ENCODE peak calls at places on chromosomes 13 and 19, in seven cellular contexts. U, Z, S, V, H, M and X are unnamed samples.

GRCh38 chr13:112062047-112062618 is 4.8 kb upstream of the SOX1 start:
- DNase-seq in U (no peak), Z (no peak), S (no peak), V (no peak), H (no peak), M (no peak), X (no peak)

GRCh38 chr13:106696719-106697118 is 128.8 kb upstream of the ARGLU1 start:
- DNase-seq in U (no peak), Z (no peak), S (no peak), V (no peak), H (no peak), M (no peak), X (no peak)

GRCh38 chr13:93227906-93228801 is 1.5 kb downstream of the GPC6 start:
- DNase-seq in U (peak), Z (no peak), S (peak), V (peak), H (peak), M (peak), X (no peak)

GRCh38 chr19:8240274-8241229 is 31.4 kb downstream of the CERS4 start:
- DNase-seq in U (peak), Z (peak), S (peak), V (peak), H (peak), M (peak), X (peak)

GRCh38 chr13:46603165-46603603 is 50.2 kb downstream of the LRCH1 start:
- DNase-seq in U (peak), Z (no peak), S (no peak), V (no peak), H (peak), M (no peak), X (no peak)

GRCh38 chr13:45242070-45242469 is 41.2 kb upstream of the KCTD4 start:
- DNase-seq in U (peak), Z (no peak), S (no peak), V (no peak), H (peak), M (no peak), X (no peak)

GRCh38 chr13:40611004-40611403 is 55.4 kb downstream of the FOXO1 start:
- DNase-seq in U (no peak), Z (no peak), S (no peak), V (no peak), H (no peak), M (no peak), X (no peak)

GRCh38 chr19:51398096-51398704 is 7.8 kb upstream of the C19orf84 start:
- DNase-seq in U (peak), Z (no peak), S (no peak), V (no peak), H (peak), M (no peak), X (no peak)

GRCh38 chr13:110479215-110479545 is 82.3 kb downstream of the RAB20 start:
- DNase-seq in U (no peak), Z (no peak), S (no peak), V (no peak), H (no peak), M (no peak), X (no peak)

GRCh38 chr13:113454936-113455335 is 1.6 kb upstream of the ADPRHL1 start:
- DNase-seq in U (no peak), Z (no peak), S (no peak), V (no peak), H (no peak), M (no peak), X (no peak)

GRCh38 chr19:51799998-51800848 is 5.3 kb downstream of the FPR3 start:
- DNase-seq in U (peak), Z (no peak), S (no peak), V (peak), H (peak), M (peak), X (no peak)

GRCh38 chr13:79637086-79637763 is 156.3 kb downstream of the NDFIP2 start:
- DNase-seq in U (peak), Z (no peak), S (no peak), V (peak), H (peak), M (no peak), X (no peak)

GRCh38 chr19:14683439-14683838 is 6.4 kb upstream of the ZNF333 start:
- DNase-seq in U (no peak), Z (no peak), S (no peak), V (no peak), H (no peak), M (peak), X (no peak)

GRCh38 chr19:14689598-14690503 is at the start of gene ZNF333:
- DNase-seq in U (peak), Z (peak), S (peak), V (peak), H (peak), M (peak), X (peak)

GRCh38 chr19:14682084-14682483 is 7.4 kb upstream of the ADGRE3 start:
- DNase-seq in U (no peak), Z (no peak), S (no peak), V (no peak), H (no peak), M (no peak), X (no peak)

GRCh38 chr19:14686411-14686810 is 3.4 kb upstream of the ZNF333 start:
- DNase-seq in U (peak), Z (no peak), S (no peak), V (no peak), H (peak), M (no peak), X (no peak)
- TF ChIP-seq CTCF in U (peak), Z (no peak), S (no peak), V (no peak), H (peak), M (peak), X (no peak)

GRCh38 chr13:107834268-107834667 is 381.1 kb downstream of the LIG4 start:
- DNase-seq in U (peak), Z (no peak), S (no peak), V (no peak), H (peak), M (no peak), X (no peak)
- H3K4me3 ChIP-seq in U (no peak), Z (no peak), S (no peak), V (no peak), H (no peak), M (no peak), X (no peak)

GRCh38 chr13:99606322-99607089 is 105.2 kb downstream of the TM9SF2 start:
- DNase-seq in U (peak), Z (peak), S (peak), V (peak), H (peak), M (peak), X (no peak)
- TF ChIP-seq CTCF in U (no peak), Z (no peak), S (no peak), V (no peak), H (no peak), M (no peak), X (no peak)

GRCh38 chr19:11125994-11126685 is 29.4 kb downstream of the SPC24 start:
- DNase-seq in U (peak), Z (peak), S (peak), V (peak), H (peak), M (peak), X (no peak)

GRCh38 chr19:11127905-11128304 is 27.7 kb downstream of the SPC24 start:
- DNase-seq in U (no peak), Z (no peak), S (no peak), V (no peak), H (no peak), M (no peak), X (no peak)

GRCh38 chr19:11123076-11123567 is 32.5 kb downstream of the SPC24 start:
- DNase-seq in U (no peak), Z (no peak), S (no peak), V (no peak), H (no peak), M (no peak), X (no peak)
- H3K4me3 ChIP-seq in U (no peak), Z (no peak), S (no peak), V (no peak), H (no peak), M (no peak), X (no peak)

DNA sequence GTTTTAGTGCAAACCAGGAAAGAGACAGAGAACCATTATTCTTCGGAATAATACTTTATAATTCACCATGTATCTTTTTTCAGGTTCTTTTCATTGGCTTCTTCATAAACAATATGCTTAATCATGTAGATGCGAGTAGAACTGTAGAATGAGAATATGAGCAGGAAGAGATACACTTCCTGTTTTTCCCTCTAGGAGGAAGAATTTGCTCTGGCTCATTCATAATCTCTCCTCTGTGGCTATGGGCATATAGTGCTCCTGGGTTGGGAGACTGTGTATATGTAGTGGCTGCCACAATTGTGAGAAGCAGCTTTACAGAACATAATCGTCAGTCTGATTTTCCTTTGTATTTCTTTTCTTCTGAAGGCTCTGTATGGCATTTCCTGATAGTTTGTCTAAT is 2.8 kb upstream of the DCLK1 start:
- DNase-seq in U (peak), Z (no peak), S (no peak), V (no peak), H (peak), M (no peak), X (no peak)
- TF ChIP-seq CTCF in U (peak), Z (no peak), S (no peak), V (no peak), H (peak), M (no peak), X (no peak)

GRCh38 chr13:98298599-98298998 is 121.5 kb upstream of the RNF113B start:
- DNase-seq in U (no peak), Z (no peak), S (no peak), V (no peak), H (no peak), M (no peak), X (no peak)

GRCh38 chr13:98299954-98300350 is 122.9 kb upstream of the RNF113B start:
- DNase-seq in U (peak), Z (no peak), S (no peak), V (no peak), H (no peak), M (no peak), X (no peak)

GRCh38 chr13:98301721-98302120 is 124.7 kb upstream of the RNF113B start:
- DNase-seq in U (no peak), Z (no peak), S (no peak), V (no peak), H (peak), M (no peak), X (no peak)

GRCh38 chr13:98299243-98299953 is 122.3 kb upstream of the RNF113B start:
- DNase-seq in U (peak), Z (no peak), S (no peak), V (no peak), H (peak), M (no peak), X (no peak)

DNA sequence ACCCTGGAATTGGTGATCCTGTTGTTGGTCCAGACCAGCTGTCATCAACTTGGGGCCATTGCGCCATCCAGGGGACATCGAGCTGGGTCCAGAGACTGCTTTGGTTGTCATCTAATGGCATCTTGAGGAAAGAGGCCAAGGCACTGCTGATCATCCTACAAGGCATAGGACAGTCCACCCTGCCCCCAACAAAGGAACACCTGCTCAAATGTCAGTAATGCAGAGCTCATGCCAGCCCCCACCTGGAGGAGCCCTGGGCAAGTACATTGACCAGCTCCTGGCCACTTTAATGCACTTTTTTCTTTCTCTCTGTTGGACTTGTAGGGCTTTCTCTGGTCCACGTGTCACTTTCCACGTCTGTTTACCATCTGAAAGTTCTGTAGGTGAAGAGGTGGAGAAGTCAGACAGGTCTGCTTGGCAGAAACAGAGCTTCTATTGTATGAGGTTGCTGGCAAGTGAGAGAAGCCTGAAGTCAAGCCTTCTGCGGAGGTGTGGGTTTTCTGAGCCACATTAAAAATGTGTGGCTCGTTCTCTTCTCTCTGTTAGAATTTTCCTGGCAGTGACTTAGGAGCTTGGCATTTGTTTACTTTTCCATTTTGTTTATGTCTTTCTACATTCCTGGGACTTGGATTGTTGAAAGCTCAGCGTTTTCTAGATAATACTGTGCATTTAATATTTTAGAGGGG is 124.0 kb upstream of the RNF113B start:
- DNase-seq in U (peak), Z (no peak), S (no peak), V (peak), H (peak), M (no peak), X (no peak)
- H3K4me3 ChIP-seq in U (no peak), Z (no peak), S (no peak), V (no peak), H (no peak), M (no peak), X (no peak)

DNA sequence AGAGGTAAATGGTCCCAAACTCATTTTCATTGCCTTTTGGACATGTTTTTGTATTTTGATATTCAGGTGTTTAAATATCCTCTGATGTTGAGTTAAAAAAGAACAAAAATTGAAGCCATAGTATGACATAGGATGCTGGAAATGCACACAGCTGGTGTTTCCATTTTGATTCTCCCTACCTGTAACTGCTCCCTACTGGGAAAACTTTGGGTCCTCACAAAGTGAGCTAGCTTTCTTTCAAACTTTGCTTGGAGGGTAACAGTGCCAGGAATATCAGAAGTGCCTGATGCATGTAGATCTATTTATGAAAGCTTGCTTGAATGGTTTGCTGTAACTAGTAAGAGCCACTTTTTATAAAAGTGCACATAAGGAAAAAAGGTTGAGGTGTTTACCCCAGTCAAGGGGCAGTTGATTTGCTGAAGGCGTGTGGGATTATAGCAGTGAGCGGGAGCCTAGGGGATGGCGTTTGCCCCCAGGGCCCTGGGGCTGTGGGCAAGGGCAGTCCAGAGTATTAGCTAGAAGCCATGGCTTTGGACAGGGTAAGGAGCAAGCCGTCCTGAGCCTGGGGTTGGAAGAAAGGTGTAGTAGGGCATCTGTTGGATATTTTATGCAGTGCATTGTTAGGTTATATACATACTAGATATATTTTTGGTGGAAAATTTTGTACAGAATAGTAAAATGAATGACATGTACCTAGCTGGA is 4.3 kb downstream of the RPS9 start:
- DNase-seq in U (no peak), Z (no peak), S (peak), V (no peak), H (no peak), M (no peak), X (no peak)
- TF ChIP-seq CTCF in U (no peak), Z (no peak), S (no peak), V (no peak), H (no peak), M (no peak), X (no peak)